ENCODE peak calls at places on chromosome 16, in six cellular contexts. X is progenitor cell of endocrine pancreas; M is HS-27A; S is NCI-H1417; I is GM13977; T is activated effector memory CD4-positive, alpha-beta T cell treated with anti-CD3 and anti-CD28 coated beads, Interleukin-2, amount 50 U/mL, for 16 hours. Q is an unnamed sample.

GRCh38 chr16:68444058-68444657 is 4.2 kb downstream of the SMPD3 start:
- DNase-seq in X (peak), M (no peak), S (no peak), I (no peak), T (no peak), Q (peak)

GRCh38 chr16:30011505-30012480 is 966 bp upstream of the DOC2A start:
- DNase-seq in X (no peak), M (no peak), S (no peak), I (no peak), T (no peak), Q (no peak)

GRCh38 chr16:81708459-81709368 is 70.4 kb upstream of the PLCG2 start:
- DNase-seq in X (no peak), M (no peak), S (no peak), I (no peak), T (no peak), Q (no peak)

GRCh38 chr16:87956771-87957279 is 5.6 kb downstream of the BANP start:
- DNase-seq in X (no peak), M (no peak), S (no peak), I (peak), T (peak), Q (no peak)

GRCh38 chr16:1845985-1846384 is 19.0 kb downstream of the FAHD1 start:
- DNase-seq in X (no peak), M (no peak), S (no peak), I (no peak), T (no peak), Q (no peak)

GRCh38 chr16:2532494-2533141 is 1.4 kb upstream of the CEMP1 start:
- DNase-seq in X (no peak), M (no peak), S (peak), I (peak), T (peak), Q (peak)

GRCh38 chr16:76207270-76207669 is 69.9 kb upstream of the CNTNAP4 start:
- DNase-seq in X (no peak), M (no peak), S (no peak), I (no peak), T (no peak), Q (no peak)

GRCh38 chr16:85199069-85199725 is 86.9 kb upstream of the CIBAR2 start:
- DNase-seq in X (no peak), M (no peak), S (no peak), I (no peak), T (no peak), Q (no peak)

GRCh38 chr16:19307587-19308241 is 22.2 kb downstream of the CLEC19A start:
- DNase-seq in X (peak), M (no peak), S (no peak), I (no peak), T (no peak), Q (no peak)

GRCh38 chr16:5044011-5044540 is 10.3 kb upstream of the NAGPA start:
- DNase-seq in X (no peak), M (no peak), S (no peak), I (no peak), T (no peak), Q (no peak)

GRCh38 chr16:19210175-19210924 is 42.3 kb downstream of the SYT17 start:
- DNase-seq in X (no peak), M (peak), S (no peak), I (peak), T (no peak), Q (no peak)

GRCh38 chr16:57265850-57266530 is 18.5 kb downstream of the PLLP start:
- DNase-seq in X (no peak), M (no peak), S (no peak), I (no peak), T (no peak), Q (no peak)

GRCh38 chr16:49350265-49351103 is 23.1 kb upstream of the C16orf78 start:
- DNase-seq in X (peak), M (no peak), S (peak), I (peak), T (peak), Q (peak)

GRCh38 chr16:30615358-30616076 is 5.3 kb upstream of the ZNF689 start:
- DNase-seq in X (peak), M (no peak), S (peak), I (peak), T (peak), Q (peak)

GRCh38 chr16:10242916-10243315 is 60.7 kb upstream of the GRIN2A start:
- DNase-seq in X (no peak), M (no peak), S (no peak), I (no peak), T (no peak), Q (no peak)

GRCh38 chr16:57144027-57144426 is 41.8 kb downstream of the PSME3IP1 start:
- DNase-seq in X (no peak), M (no peak), S (no peak), I (no peak), T (no peak), Q (no peak)

GRCh38 chr16:23949630-23950290 is 114.0 kb downstream of the PRKCB start:
- DNase-seq in X (no peak), M (no peak), S (no peak), I (no peak), T (peak), Q (no peak)

GRCh38 chr16:89574681-89575246 is 794 bp upstream of the CPNE7 start:
- DNase-seq in X (peak), M (peak), S (peak), I (peak), T (peak), Q (peak)

GRCh38 chr16:49281843-49282642 is 405 bp upstream of the CBLN1 start:
- DNase-seq in X (peak), M (no peak), S (peak), I (peak), T (peak), Q (no peak)

GRCh38 chr16:88196471-88197400 is 186.0 kb upstream of the ZNF469 start:
- DNase-seq in X (no peak), M (no peak), S (no peak), I (no peak), T (peak), Q (no peak)

GRCh38 chr16:83689385-83689831 is 118.4 kb upstream of the HSBP1 start:
- DNase-seq in X (no peak), M (peak), S (no peak), I (peak), T (no peak), Q (no peak)

GRCh38 chr16:89324056-89325010 is 106.8 kb downstream of the ZNF778 start:
- DNase-seq in X (no peak), M (no peak), S (no peak), I (peak), T (peak), Q (no peak)

GRCh38 chr16:74601131-74601871 is 5.6 kb downstream of the GLG1 start:
- DNase-seq in X (no peak), M (no peak), S (no peak), I (no peak), T (peak), Q (no peak)

GRCh38 chr16:4611337-4612023 is 3.2 kb downstream of the UBALD1 start:
- DNase-seq in X (no peak), M (no peak), S (no peak), I (no peak), T (no peak), Q (no peak)

GRCh38 chr16:80997139-80997798 is 9.4 kb downstream of the CMC2 start:
- DNase-seq in X (no peak), M (no peak), S (no peak), I (peak), T (no peak), Q (no peak)

GRCh38 chr16:71338193-71338592 is 20.3 kb upstream of the CALB2 start:
- DNase-seq in X (no peak), M (no peak), S (no peak), I (no peak), T (no peak), Q (no peak)

GRCh38 chr16:48041861-48042435 is 113.8 kb downstream of the ABCC12 start:
- DNase-seq in X (peak), M (no peak), S (no peak), I (no peak), T (no peak), Q (no peak)

GRCh38 chr16:72658888-72659717 is 388.8 kb downstream of the ZFHX3 start:
- DNase-seq in X (no peak), M (no peak), S (no peak), I (no peak), T (no peak), Q (no peak)

Q was measured in HuH-7.5.